ENCODE peak calls at places on chromosome 22, in four cellular contexts. R, V, J and H are unnamed samples.
A peak's percentile ranks its signal among the peaks of the same experiment; 100 is the strongest.

GRCh38 chr22:30795118-30795517 is 100.4 kb downstream of the OSBP2 start:
- DNase-seq in R (no peak), V (no peak), J (no peak), H (no peak)

GRCh38 chr22:23231471-23232093 is 51.3 kb downstream of the BCR start:
- DNase-seq in V (no peak), J (no peak), R (no peak), H (no peak)

GRCh38 chr22:46690146-46690545 is 47.9 kb downstream of the CERK start:
- DNase-seq in V (no peak), R (no peak), J (no peak), H (no peak)

GRCh38 chr22:29873943-29874342 is 9.0 kb upstream of the MTMR3 start:
- DNase-seq in J (no peak), R (no peak), V (no peak), H (no peak)

GRCh38 chr22:30866811-30867271 is 101.7 kb downstream of the MORC2 start:
- DNase-seq in V (no peak), R (no peak), J (no peak), H (no peak)

GRCh38 chr22:35313311-35314121 is 13.8 kb downstream of the TOM1 start:
- DNase-seq in J (peak; percentile 24), R (peak; percentile 96), V (no peak), H (no peak)

GRCh38 chr22:37905534-37906363 is at the start of gene MICALL1:
- DNase-seq in R (peak; percentile 67), J (peak; percentile 87), V (peak; percentile 75), H (no peak)

GRCh38 chr22:31681625-31682345 is 19.8 kb upstream of the PISD start:
- DNase-seq in J (no peak), V (no peak), R (peak; percentile 60), H (no peak)

GRCh38 chr22:47180796-47181195 is 418.3 kb downstream of the TBC1D22A start:
- DNase-seq in J (no peak), V (no peak), R (no peak), H (no peak)

GRCh38 chr22:26546282-26546681 is 34.0 kb upstream of the TFIP11 start:
- DNase-seq in R (no peak), V (no peak), J (no peak), H (no peak)

GRCh38 chr22:19713650-19714319 is 518 bp upstream of the SEPTIN5 start:
- DNase-seq in R (no peak), J (no peak), V (no peak), H (no peak)

GRCh38 chr22:24567668-24568067 is 11.9 kb downstream of the SNRPD3 start:
- DNase-seq in R (no peak), V (no peak), J (no peak), H (no peak)

GRCh38 chr22:19739911-19740449 is 16.6 kb downstream of the GP1BB start:
- DNase-seq in J (no peak), V (no peak), R (no peak), H (no peak)

GRCh38 chr22:27992294-27993165 is 73.5 kb upstream of the PITPNB start:
- DNase-seq in V (no peak), R (no peak), J (peak; percentile 19), H (no peak)

DNA sequence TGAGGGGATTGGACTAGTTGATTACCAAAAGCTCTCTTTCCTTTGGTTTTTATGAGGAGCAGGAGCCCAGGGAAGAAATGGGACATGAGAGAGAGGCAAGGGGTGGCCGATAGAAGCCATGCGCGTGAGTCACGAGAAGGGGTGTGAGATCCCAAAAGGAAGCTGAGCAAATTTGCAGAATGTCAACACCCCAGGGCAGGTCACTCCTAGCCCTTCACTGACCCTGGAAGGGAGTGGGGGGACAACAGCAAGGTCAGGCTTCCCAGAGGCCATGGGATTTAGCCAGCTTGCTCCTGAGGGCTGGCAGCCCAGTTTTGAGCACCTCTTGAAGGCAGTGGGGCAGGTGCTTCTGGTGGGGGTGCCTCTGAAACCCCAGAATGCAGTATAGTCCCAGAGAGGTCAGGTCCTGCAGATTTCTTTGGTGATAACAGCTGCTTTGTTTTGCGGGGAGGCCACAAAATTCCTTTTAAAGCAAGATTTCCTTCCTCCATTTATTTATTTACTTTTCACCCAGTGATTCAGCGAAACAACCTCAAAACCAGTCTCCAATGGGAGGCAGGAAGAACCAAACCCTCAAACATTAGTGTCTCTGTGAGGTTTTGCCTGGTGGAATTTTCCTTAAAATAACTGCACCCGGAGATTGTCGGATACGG is 40.1 kb upstream of the TIMP3 start:
- DNase-seq in R (peak; percentile 79), V (no peak), J (no peak), H (no peak)
- TF ChIP-seq CTCF in R (no peak), V (no peak), J (no peak), H (no peak)

GRCh38 chr22:39514373-39514973 is 5.9 kb upstream of the ATF4 start:
- DNase-seq in V (no peak), J (peak; percentile 71), R (peak; percentile 34), H (peak; percentile 91)
- TF ChIP-seq CTCF in V (peak; percentile 31), J (peak; percentile 51), R (peak; percentile 79), H (peak; percentile 22)

GRCh38 chr22:39656495-39657490 is 86.2 kb downstream of the CACNA1I start:
- DNase-seq in V (no peak), R (no peak), J (no peak), H (no peak)

GRCh38 chr22:39653787-39654077 is 83.2 kb downstream of the CACNA1I start:
- DNase-seq in V (no peak), J (no peak), R (no peak), H (no peak)

GRCh38 chr22:39654527-39654926 is 84.0 kb downstream of the CACNA1I start:
- DNase-seq in R (no peak), V (no peak), J (no peak), H (no peak)

GRCh38 chr22:39655736-39656285 is 85.3 kb downstream of the CACNA1I start:
- DNase-seq in J (no peak), V (no peak), R (no peak), H (no peak)

DNA sequence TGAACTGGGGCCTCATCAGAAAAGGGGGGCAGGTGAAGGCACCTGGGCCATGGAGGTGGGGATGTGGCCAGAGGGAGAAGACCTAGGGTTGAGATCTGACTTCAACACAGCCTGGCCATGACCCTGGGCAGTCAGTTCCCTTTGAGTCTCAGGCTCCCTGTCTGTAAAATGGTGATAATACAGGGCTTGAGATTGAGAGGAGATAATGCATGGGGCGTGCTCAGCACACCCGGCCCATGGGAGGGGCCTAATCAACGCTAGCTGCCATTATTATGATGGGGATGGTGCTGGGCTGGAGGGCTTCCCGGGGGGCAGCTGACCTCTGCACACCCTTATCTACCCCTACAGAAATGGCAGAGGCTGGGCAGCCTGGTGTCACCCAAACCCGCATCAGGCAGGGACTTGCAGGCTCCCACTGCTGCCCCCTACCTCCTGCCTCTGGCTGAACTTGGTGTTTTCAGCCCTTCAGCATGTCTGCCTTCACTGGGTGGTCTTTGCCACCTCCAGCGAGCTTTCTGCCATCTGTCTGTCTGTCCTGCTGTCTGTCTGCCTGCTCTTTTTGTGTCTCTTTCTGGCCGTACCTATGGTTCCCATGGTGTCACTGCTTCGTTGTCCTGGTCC is 84.5 kb downstream of the CACNA1I start:
- DNase-seq in V (no peak), R (no peak), J (no peak), H (no peak)
- TF ChIP-seq CTCF in V (no peak), R (no peak), J (no peak), H (no peak)

GRCh38 chr22:32796865-32797573 is 4.5 kb upstream of the TIMP3 start:
- DNase-seq in V (peak; percentile 63), J (peak; percentile 72), R (peak; percentile 83), H (no peak)

GRCh38 chr22:32791056-32791455 is 10.4 kb upstream of the TIMP3 start:
- DNase-seq in J (no peak), V (no peak), R (no peak), H (no peak)

GRCh38 chr22:32794449-32795213 is 6.9 kb upstream of the TIMP3 start:
- DNase-seq in R (peak; percentile 54), V (no peak), J (no peak), H (no peak)

GRCh38 chr22:32795214-32795596 is 6.3 kb upstream of the TIMP3 start:
- DNase-seq in R (no peak), V (no peak), J (no peak), H (no peak)

DNA sequence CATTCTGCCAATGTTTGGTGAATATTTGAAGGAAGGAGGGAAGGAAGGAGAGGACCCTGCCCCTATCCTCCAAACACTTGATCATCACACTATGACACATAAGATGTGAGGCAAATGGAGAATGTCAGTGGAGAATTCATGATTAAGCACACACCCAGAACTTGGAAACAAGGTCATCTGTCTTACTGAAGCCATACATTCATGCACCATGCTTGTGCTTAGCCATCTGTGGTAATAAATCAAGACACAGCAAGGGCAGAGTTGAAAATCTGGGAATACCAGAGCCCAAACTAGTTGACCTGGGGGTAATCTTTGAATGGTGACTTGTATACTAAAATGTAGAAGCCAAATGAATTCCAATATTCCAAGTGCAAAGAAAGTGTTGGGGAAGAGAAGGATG is 7.9 kb upstream of the TIMP3 start:
- DNase-seq in J (no peak), V (no peak), R (no peak), H (no peak)
- TF ChIP-seq CTCF in J (no peak), V (no peak), R (no peak), H (no peak)

GRCh38 chr22:39935116-39935515 is 25.1 kb upstream of the TMA7B start:
- DNase-seq in V (no peak), R (no peak), J (no peak), H (no peak)

GRCh38 chr22:39933741-39934140 is 26.5 kb upstream of the TMA7B start:
- DNase-seq in V (no peak), J (no peak), R (no peak), H (no peak)

GRCh38 chr22:39936523-39937145 is 23.6 kb upstream of the TMA7B start:
- DNase-seq in J (no peak), R (no peak), V (no peak), H (no peak)

GRCh38 chr22:39937881-39938280 is 22.3 kb upstream of the TMA7B start:
- DNase-seq in R (no peak), V (no peak), J (no peak), H (no peak)

DNA sequence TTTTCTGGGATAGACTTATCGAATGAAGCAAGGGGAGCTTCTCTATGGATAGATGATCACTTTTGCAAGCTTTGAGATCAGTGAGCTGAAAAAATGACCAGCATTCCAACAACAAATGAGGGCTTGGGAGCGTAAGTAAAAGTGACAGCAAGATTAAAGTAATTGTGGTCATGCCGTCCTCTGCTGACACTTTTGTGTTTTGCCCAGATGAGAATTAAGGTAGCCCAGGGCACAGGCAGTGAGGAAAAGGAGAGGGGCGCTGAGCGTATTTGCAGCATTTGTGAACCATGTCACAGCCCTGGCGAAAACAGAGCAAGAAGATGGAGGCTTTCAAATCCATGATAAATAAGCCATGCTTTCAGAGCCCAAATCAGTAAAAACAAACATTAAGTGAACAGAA is 24.6 kb upstream of the TMA7B start:
- DNase-seq in J (no peak), V (no peak), R (no peak), H (no peak)
- TF ChIP-seq CTCF in J (no peak), V (no peak), R (no peak), H (no peak)

GRCh38 chr22:36397081-36397766 is 9.5 kb upstream of the MYH9 start:
- DNase-seq in J (no peak), V (no peak), R (peak; percentile 72), H (no peak)

GRCh38 chr22:36397767-36398093 is 10.0 kb upstream of the MYH9 start:
- DNase-seq in R (no peak), V (no peak), J (no peak), H (no peak)

GRCh38 chr22:36398602-36399472 is 11.1 kb upstream of the MYH9 start:
- DNase-seq in V (no peak), R (peak; percentile 87), J (no peak), H (no peak)

GRCh38 chr22:36395061-36395849 is 7.5 kb upstream of the MYH9 start:
- DNase-seq in R (no peak), J (peak; percentile 46), V (peak; percentile 89), H (no peak)

GRCh38 chr22:36395922-36396321 is 8.2 kb upstream of the MYH9 start:
- DNase-seq in R (peak; percentile 81), V (no peak), J (no peak), H (no peak)
- TF ChIP-seq CTCF in R (no peak), V (no peak), J (no peak), H (no peak)

GRCh38 chr22:32713737-32714457 is 87.6 kb upstream of the TIMP3 start:
- DNase-seq in R (no peak), V (no peak), J (no peak), H (no peak)
- TF ChIP-seq CTCF in R (no peak), V (no peak), J (no peak), H (no peak)